ENCODE peak calls at places on chromosome 20, in six cellular contexts. O is GM12878, F is tibial nerve, N is transverse colon, B is A549, T is SK-N-SH. Z is an unnamed sample.

GRCh38 chr20:8431538-8432434 is 299.7 kb downstream of the PLCB1 start:
- DNase-seq in O (no peak), F (peak), N (peak), B (no peak), T (peak), Z (peak)

GRCh38 chr20:63183422-63184146 is 32.3 kb downstream of the YTHDF1 start:
- DNase-seq in O (no peak), F (no peak), N (peak), B (peak), T (peak), Z (no peak)

GRCh38 chr20:38210741-38211140 is 45.7 kb upstream of the TGM2 start:
- DNase-seq in O (no peak), F (no peak), N (no peak), B (no peak), T (no peak), Z (no peak)

GRCh38 chr20:32743237-32744112 is at the start of gene COMMD7:
- DNase-seq in O (peak), F (no peak), N (peak), B (peak), T (peak), Z (peak)

GRCh38 chr20:54250691-54251090 is 42.8 kb downstream of the PFDN4 start:
- DNase-seq in O (no peak), F (no peak), N (no peak), B (no peak), T (no peak), Z (no peak)

GRCh38 chr20:36917240-36917639 is 34.3 kb downstream of the SAMHD1 start:
- DNase-seq in O (no peak), F (no peak), N (no peak), B (no peak), T (no peak), Z (no peak)

GRCh38 chr20:9578584-9578983 is 64.2 kb downstream of the LAMP5 start:
- DNase-seq in O (no peak), F (no peak), N (no peak), B (no peak), T (no peak), Z (no peak)

GRCh38 chr20:44728835-44729342 is 13.7 kb downstream of the CCN5 start:
- DNase-seq in O (no peak), F (no peak), N (no peak), B (peak), T (peak), Z (no peak)

GRCh38 chr20:62902926-62903615 is 23.2 kb downstream of the DIDO1 start:
- DNase-seq in O (no peak), F (no peak), N (no peak), B (no peak), T (no peak), Z (no peak)

GRCh38 chr20:50634191-50634590 is 57.2 kb downstream of the RIPOR3 start:
- DNase-seq in O (no peak), F (no peak), N (no peak), B (no peak), T (no peak), Z (no peak)

GRCh38 chr20:46324960-46325703 is 16.8 kb upstream of the CDH22 start:
- DNase-seq in O (no peak), F (no peak), N (no peak), B (peak), T (peak), Z (no peak)

GRCh38 chr20:54267510-54268003 is 59.7 kb downstream of the PFDN4 start:
- DNase-seq in O (no peak), F (no peak), N (no peak), B (no peak), T (no peak), Z (no peak)

GRCh38 chr20:666877-667276 is 8.7 kb downstream of the SCRT2 start:
- DNase-seq in O (no peak), F (no peak), N (no peak), B (no peak), T (no peak), Z (no peak)

GRCh38 chr20:54290636-54291035 is 82.7 kb downstream of the PFDN4 start:
- DNase-seq in O (no peak), F (no peak), N (no peak), B (no peak), T (no peak), Z (no peak)

GRCh38 chr20:55173601-55174000 is 698.2 kb downstream of the DOK5 start:
- DNase-seq in O (no peak), F (no peak), N (no peak), B (no peak), T (no peak), Z (peak)

GRCh38 chr20:44837949-44838348 is 27.6 kb upstream of the RIMS4 start:
- DNase-seq in O (no peak), F (no peak), N (no peak), B (no peak), T (no peak), Z (peak)

GRCh38 chr20:49447364-49447763 is 35.1 kb downstream of the KCNB1 start:
- DNase-seq in O (no peak), F (no peak), N (no peak), B (no peak), T (no peak), Z (no peak)

GRCh38 chr20:49447946-49448809 is 34.3 kb downstream of the KCNB1 start:
- DNase-seq in O (no peak), F (peak), N (no peak), B (no peak), T (no peak), Z (no peak)

GRCh38 chr20:49445176-49445575 is 37.3 kb downstream of the KCNB1 start:
- DNase-seq in O (no peak), F (no peak), N (no peak), B (no peak), T (peak), Z (no peak)

GRCh38 chr20:49446080-49446479 is 36.4 kb downstream of the KCNB1 start:
- DNase-seq in O (no peak), F (no peak), N (no peak), B (no peak), T (no peak), Z (no peak)

GRCh38 chr20:49446808-49447207 is 35.7 kb downstream of the KCNB1 start:
- DNase-seq in O (no peak), F (peak), N (peak), B (peak), T (no peak), Z (peak)
- TF ChIP-seq EP300 in O (no peak), F (no peak), N (no peak), B (no peak), T (no peak), Z (no peak)

DNA sequence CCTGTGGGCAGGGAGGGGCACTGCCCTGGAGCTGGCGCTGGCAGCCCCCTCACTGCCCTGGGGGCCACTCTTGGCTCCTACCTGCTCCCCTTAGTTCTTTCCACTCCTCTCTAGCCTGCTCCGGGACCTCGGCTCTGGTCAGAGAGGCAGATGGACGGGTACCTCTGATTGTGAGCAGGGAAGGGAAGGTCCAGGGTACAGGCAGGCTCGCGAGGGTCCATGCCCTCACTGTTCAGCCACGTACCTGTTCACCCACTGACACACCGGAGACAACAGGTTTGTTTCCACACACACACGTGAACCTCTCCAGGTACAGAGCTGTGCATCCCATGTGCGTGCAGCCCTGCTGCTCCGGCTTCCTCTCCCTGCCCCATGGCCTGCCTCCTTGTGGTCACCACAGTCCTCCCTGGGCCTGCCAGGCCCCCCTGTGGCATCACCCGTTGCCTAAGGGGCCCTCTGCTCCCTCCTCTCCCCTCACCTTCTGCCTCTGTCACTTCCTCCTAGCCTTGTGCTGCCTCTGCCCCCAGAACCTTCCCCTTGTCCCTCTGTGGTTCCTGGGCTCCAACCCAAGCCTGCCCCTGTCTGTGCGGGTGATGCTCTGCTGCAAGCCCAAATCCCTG is 2.3 kb downstream of the EMILIN3 start:
- DNase-seq in O (no peak), F (no peak), N (no peak), B (no peak), T (no peak), Z (no peak)
- TF ChIP-seq CTCF in O (no peak), F (no peak), N (no peak), B (no peak), T (no peak), Z (no peak)

GRCh38 chr20:14986026-14986655 is 648.7 kb upstream of the FLRT3 start:
- DNase-seq in O (no peak), F (no peak), N (peak), B (peak), T (no peak), Z (peak)
- TF ChIP-seq EP300 in O (no peak), F (no peak), N (no peak), B (peak), T (no peak), Z (no peak)

GRCh38 chr20:57434390-57434700 is 43.1 kb downstream of the RBM38 start:
- DNase-seq in O (no peak), F (no peak), N (no peak), B (no peak), T (no peak), Z (no peak)
- TF ChIP-seq CTCF in O (no peak), F (no peak), N (no peak), B (no peak), T (no peak), Z (no peak)

DNA sequence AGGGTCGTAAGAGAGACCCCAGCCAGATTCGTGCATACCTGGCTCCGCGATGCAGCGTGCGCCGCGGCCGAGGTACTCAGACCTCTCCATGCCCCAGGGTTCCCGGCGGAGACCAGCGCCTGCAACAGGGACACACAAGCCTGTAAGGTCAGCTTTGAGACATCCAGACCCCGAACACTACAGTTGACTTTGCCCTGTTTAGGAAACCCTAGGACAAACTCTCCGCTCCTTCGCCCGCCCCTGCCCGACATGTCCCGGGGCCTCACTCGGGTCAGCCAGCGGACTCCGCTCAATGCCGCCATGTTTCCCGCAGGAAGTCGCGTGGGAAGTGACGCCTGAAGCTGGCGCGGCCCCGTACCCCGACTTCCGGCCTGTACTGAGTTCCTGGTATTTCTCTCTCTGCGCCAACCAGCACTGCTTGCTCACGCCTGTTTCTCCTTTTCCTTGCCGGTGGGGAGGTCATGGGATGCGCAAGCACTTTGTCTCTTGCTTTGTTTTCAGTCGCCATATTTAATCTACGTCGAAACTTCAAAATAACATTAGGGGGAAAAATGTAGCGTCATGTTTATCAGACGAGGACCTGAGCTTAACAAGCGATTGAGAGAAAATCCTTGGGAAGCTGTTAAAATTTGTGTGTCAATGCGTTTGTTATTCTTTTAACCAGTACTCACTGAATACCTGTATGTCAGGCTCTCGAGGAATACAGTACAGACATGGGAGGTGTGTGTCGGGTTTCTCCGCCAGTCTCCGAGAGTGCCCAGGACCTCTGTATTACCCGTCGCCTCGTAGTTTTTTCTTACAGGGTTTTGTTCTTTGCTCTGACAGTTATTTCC is at the start of gene IDH3B:
- DNase-seq in O (no peak), F (peak), N (peak), B (peak), T (peak), Z (peak)
- TF ChIP-seq EP300 in O (no peak), F (peak), N (no peak), B (no peak), T (no peak), Z (peak)

GRCh38 chr20:58481541-58482021 is 33.6 kb downstream of the APCDD1L start:
- DNase-seq in O (no peak), F (no peak), N (peak), B (no peak), T (no peak), Z (no peak)
- TF ChIP-seq CTCF in O (peak), F (peak), N (peak), B (no peak), T (peak), Z (no peak)

GRCh38 chr20:24779166-24779565 is 169.9 kb upstream of the CST7 start:
- DNase-seq in O (no peak), F (no peak), N (no peak), B (no peak), T (no peak), Z (no peak)
- TF ChIP-seq EP300 in O (no peak), F (no peak), N (no peak), B (no peak), T (no peak), Z (no peak)

DNA sequence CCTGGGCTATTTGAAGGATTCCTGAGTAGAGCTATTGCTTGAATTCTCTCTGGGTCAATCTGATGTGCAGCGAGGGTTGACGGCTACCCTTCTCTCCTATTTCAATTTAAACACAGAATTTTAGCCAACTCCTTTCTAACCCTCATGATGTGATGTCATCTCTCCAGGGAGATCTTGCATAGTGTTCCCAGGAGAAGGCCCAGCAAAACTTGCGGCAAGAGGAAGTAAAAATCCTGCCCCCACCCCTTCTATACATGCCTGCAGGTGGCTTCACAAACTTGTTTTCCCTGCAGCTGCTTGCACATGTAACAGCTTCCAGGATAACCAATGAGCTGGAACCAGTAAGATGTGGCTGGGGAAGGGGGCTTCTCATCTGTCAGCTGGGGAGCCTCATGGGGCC is 169.4 kb upstream of the CDH4 start:
- DNase-seq in O (no peak), F (no peak), N (no peak), B (no peak), T (no peak), Z (no peak)
- TF ChIP-seq CTCF in O (no peak), F (no peak), N (no peak), B (no peak), T (no peak), Z (no peak)

GRCh38 chr20:35246723-35247122 is 20.2 kb downstream of the MMP24 start:
- DNase-seq in O (no peak), F (no peak), N (no peak), B (no peak), T (no peak), Z (no peak)
- TF ChIP-seq EP300 in O (no peak), F (no peak), N (no peak), B (no peak), T (no peak), Z (no peak)